ENCODE peak calls at places on chromosomes 2 and 18, in eight cellular contexts. B is IMR-90; Y is CD8-positive, alpha-beta memory T cell; E is heart left ventricle; A is astrocyte of the spinal cord; H is foreskin fibroblast; P is prostate gland; F is cardiac fibroblast. T is an unnamed sample.

GRCh38 chr2:62440281-62440946 is 65.6 kb downstream of the TMEM17 start:
- DNase-seq in B (no peak), A (no peak), E (no peak), F (no peak), H (no peak), P (no peak), Y (no peak), T (no peak)

GRCh38 chr18:3889121-3889520 is 439.1 kb downstream of the TGIF1 start:
- DNase-seq in H (no peak), P (no peak), E (no peak), Y (no peak), B (peak), A (no peak), F (peak), T (no peak)

GRCh38 chr18:44685296-44685695 is 4.6 kb downstream of the SETBP1 start:
- DNase-seq in A (no peak), B (no peak), E (no peak), F (no peak), Y (no peak), P (no peak), H (no peak), T (no peak)

GRCh38 chr2:176647325-176648155 is 378.3 kb downstream of the MTX2 start:
- DNase-seq in F (no peak), H (no peak), Y (no peak), A (no peak), E (no peak), B (no peak), P (no peak), T (no peak)

GRCh38 chr2:99481941-99482340 is 7.9 kb downstream of the REV1 start:
- DNase-seq in E (peak), B (no peak), Y (no peak), P (no peak), A (no peak), H (no peak), F (peak), T (no peak)

GRCh38 chr2:45895477-45895876 is 244.0 kb downstream of the PRKCE start:
- DNase-seq in A (peak), E (no peak), B (peak), H (peak), Y (no peak), F (peak), P (no peak), T (no peak)

GRCh38 chr2:170816499-170817246 is at the start of gene GAD1:
- DNase-seq in P (peak), A (peak), Y (peak), E (no peak), B (peak), F (peak), H (peak), T (peak)

GRCh38 chr2:1940660-1941059 is 196.3 kb upstream of the PXDN start:
- DNase-seq in Y (no peak), F (peak), A (peak), B (no peak), P (no peak), E (peak), H (no peak), T (no peak)

GRCh38 chr18:74353169-74353775 is 37.6 kb downstream of the C18orf63 start:
- DNase-seq in A (peak), H (peak), B (peak), E (peak), Y (peak), P (peak), F (peak), T (peak)

GRCh38 chr2:218051908-218052307 is 17.1 kb upstream of the RUFY4 start:
- DNase-seq in P (no peak), A (no peak), F (no peak), Y (no peak), H (no peak), E (no peak), B (no peak), T (no peak)

GRCh38 chr18:39345321-39345720 is 1779.7 kb upstream of the CELF4 start:
- DNase-seq in P (no peak), A (no peak), Y (no peak), B (no peak), E (no peak), F (no peak), H (peak), T (no peak)

GRCh38 chr2:73103018-73103542 is 9.7 kb downstream of the RAB11FIP5 start:
- DNase-seq in H (no peak), B (no peak), P (no peak), F (no peak), E (peak), Y (no peak), A (no peak), T (no peak)

GRCh38 chr2:127104881-127105655 is 1.9 kb downstream of the BIN1 start:
- DNase-seq in A (no peak), B (no peak), Y (no peak), F (no peak), P (no peak), E (peak), H (no peak), T (no peak)

GRCh38 chr2:12032421-12032820 is 286.0 kb downstream of the LPIN1 start:
- DNase-seq in B (no peak), Y (no peak), E (no peak), A (no peak), F (no peak), P (no peak), H (no peak), T (peak)

GRCh38 chr2:173996766-173997165 is 31.6 kb upstream of the SP3 start:
- DNase-seq in Y (no peak), B (no peak), A (no peak), F (no peak), P (no peak), E (no peak), H (no peak), T (no peak)

GRCh38 chr2:64276417-64277095 is 132.3 kb upstream of the PELI1 start:
- DNase-seq in E (no peak), B (no peak), H (no peak), Y (no peak), A (no peak), F (peak), P (no peak), T (no peak)

GRCh38 chr2:50395510-50396300 is 636.2 kb downstream of the NRXN1 start:
- DNase-seq in P (no peak), Y (no peak), H (no peak), E (no peak), B (no peak), F (no peak), A (no peak), T (no peak)

GRCh38 chr2:234967201-234967873 is 15.5 kb downstream of the SH3BP4 start:
- DNase-seq in Y (no peak), E (no peak), P (no peak), F (no peak), H (no peak), A (no peak), B (no peak), T (no peak)

GRCh38 chr2:37625156-37625555 is 46.3 kb downstream of the CDC42EP3 start:
- DNase-seq in F (peak), P (no peak), B (peak), A (peak), H (peak), E (no peak), Y (no peak), T (no peak)

GRCh38 chr2:240589850-240590525 is 3.5 kb downstream of the CAPN10 start:
- DNase-seq in E (peak), P (no peak), A (no peak), Y (peak), B (no peak), H (no peak), F (no peak), T (no peak)

GRCh38 chr2:24304098-24304497 is 56.2 kb downstream of the ITSN2 start:
- DNase-seq in E (peak), H (peak), A (peak), F (peak), P (peak), B (peak), Y (no peak), T (no peak)

GRCh38 chr2:182784777-182785176 is 68.7 kb downstream of the DNAJC10 start:
- DNase-seq in E (no peak), Y (no peak), B (peak), A (peak), H (no peak), P (no peak), F (peak), T (no peak)

GRCh38 chr2:236887519-236887918 is 198.2 kb upstream of the COPS8 start:
- DNase-seq in E (peak), B (peak), H (no peak), P (peak), Y (no peak), A (peak), F (peak), T (no peak)

GRCh38 chr2:230346921-230347533 is 20.0 kb downstream of the SP140L start:
- DNase-seq in H (no peak), P (peak), F (peak), B (peak), E (no peak), A (no peak), Y (no peak), T (no peak)

GRCh38 chr2:186737737-186738508 is 44.1 kb downstream of the FAM171B start:
- DNase-seq in E (no peak), P (no peak), A (no peak), F (no peak), Y (no peak), B (no peak), H (no peak), T (no peak)

GRCh38 chr18:9535430-9535972 is 60.2 kb downstream of the RALBP1 start:
- DNase-seq in B (peak), E (no peak), F (peak), H (peak), P (no peak), A (peak), Y (no peak), T (no peak)

GRCh38 chr18:56869189-56869777 is 218.1 kb downstream of the WDR7 start:
- DNase-seq in B (peak), E (no peak), P (no peak), H (peak), F (peak), Y (no peak), A (peak), T (peak)

GRCh38 chr2:151671198-151671597 is 63.1 kb downstream of the NEB start:
- DNase-seq in H (no peak), E (no peak), F (no peak), A (no peak), Y (no peak), P (no peak), B (no peak), T (no peak)

GRCh38 chr2:180159921-180160320 is 152.8 kb upstream of the CWC22 start:
- DNase-seq in H (no peak), F (no peak), P (no peak), A (no peak), Y (no peak), E (no peak), B (no peak), T (no peak)

GRCh38 chr2:231241755-231242507 is 43.5 kb downstream of the ARMC9 start:
- DNase-seq in B (no peak), P (no peak), Y (no peak), F (peak), H (peak), E (no peak), A (no peak), T (no peak)

GRCh38 chr2:127413782-127414743 is 4.2 kb upstream of the PROC start:
- DNase-seq in E (no peak), Y (no peak), H (peak), B (peak), P (no peak), A (peak), F (peak), T (no peak)

DNA sequence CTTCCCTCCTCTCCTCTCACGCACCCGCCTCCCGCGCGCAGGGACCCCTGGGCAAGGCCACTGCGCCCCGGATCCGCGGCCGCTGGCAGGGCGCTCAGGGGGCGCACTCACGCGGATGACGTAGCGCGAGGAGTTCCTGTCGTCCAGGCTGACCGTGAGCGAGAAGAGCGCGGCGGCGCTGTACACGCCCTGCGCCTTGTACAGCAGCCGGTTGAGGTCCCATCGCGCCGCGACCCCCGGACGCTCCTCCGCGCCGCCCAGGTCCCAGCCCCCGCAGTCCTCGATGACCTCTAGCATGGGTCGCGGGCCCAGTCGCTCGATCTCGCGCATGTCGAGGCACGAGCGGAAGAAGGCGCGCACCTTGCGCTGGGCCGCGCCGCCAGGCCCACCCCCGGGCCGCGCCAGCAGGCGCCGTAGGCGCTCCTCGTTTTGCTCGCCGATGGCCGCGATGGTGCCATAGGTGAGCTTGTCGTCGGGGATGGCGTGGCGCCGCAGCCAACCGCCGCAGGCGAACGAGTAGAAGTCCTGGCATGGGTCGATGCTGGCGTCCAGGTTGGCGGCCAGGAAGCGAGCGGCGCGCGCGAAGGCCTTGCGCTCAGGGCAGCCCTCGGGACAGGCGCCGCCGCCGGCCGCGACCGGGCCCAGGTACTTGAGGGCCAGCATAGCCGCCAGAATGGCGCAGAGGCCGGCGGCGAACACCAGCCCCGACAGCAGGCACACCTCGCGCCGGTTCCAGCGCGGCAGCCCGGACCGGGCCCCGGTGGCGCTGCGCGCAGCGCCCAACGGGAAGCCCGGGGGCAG is 1.7 kb downstream of the ECEL1 start:
- DNase-seq in H (no peak), A (no peak), B (no peak), P (no peak), F (no peak), E (no peak), Y (peak), T (no peak)
- H3K4me3 ChIP-seq in H (no peak), A (no peak), B (no peak), P (no peak), F (no peak), E (no peak), Y (no peak), T (no peak)

GRCh38 chr18:11149441-11150270 is at the start of gene PIEZO2:
- DNase-seq in F (peak), H (no peak), Y (no peak), E (peak), B (peak), P (peak), A (peak), T (peak)
- H3K4me3 ChIP-seq in F (peak), H (peak), Y (no peak), E (peak), B (peak), P (peak), A (peak), T (peak)

GRCh38 chr2:128416366-128416765 is 97.7 kb upstream of the HS6ST1 start:
- DNase-seq in E (no peak), F (no peak), B (no peak), P (no peak), Y (no peak), H (no peak), A (no peak), T (no peak)
- H3K4me3 ChIP-seq in E (no peak), F (no peak), B (no peak), P (no peak), Y (no peak), H (no peak), A (no peak), T (no peak)

GRCh38 chr2:74512744-74513604 is 1.3 kb upstream of the TLX2 start:
- DNase-seq in H (no peak), A (no peak), Y (no peak), B (no peak), E (peak), P (no peak), F (no peak), T (no peak)

GRCh38 chr2:74516070-74516633 is 1.9 kb downstream of the TLX2 start:
- DNase-seq in A (no peak), E (peak), P (no peak), Y (peak), H (peak), B (peak), F (peak), T (peak)

GRCh38 chr2:74514368-74515270 is at the start of gene TLX2:
- DNase-seq in A (no peak), Y (no peak), E (peak), H (no peak), B (no peak), P (no peak), F (no peak), T (no peak)

GRCh38 chr2:74515271-74516069 is 1.2 kb downstream of the TLX2 start:
- DNase-seq in E (no peak), F (no peak), P (no peak), Y (no peak), H (no peak), B (no peak), A (no peak), T (no peak)

DNA sequence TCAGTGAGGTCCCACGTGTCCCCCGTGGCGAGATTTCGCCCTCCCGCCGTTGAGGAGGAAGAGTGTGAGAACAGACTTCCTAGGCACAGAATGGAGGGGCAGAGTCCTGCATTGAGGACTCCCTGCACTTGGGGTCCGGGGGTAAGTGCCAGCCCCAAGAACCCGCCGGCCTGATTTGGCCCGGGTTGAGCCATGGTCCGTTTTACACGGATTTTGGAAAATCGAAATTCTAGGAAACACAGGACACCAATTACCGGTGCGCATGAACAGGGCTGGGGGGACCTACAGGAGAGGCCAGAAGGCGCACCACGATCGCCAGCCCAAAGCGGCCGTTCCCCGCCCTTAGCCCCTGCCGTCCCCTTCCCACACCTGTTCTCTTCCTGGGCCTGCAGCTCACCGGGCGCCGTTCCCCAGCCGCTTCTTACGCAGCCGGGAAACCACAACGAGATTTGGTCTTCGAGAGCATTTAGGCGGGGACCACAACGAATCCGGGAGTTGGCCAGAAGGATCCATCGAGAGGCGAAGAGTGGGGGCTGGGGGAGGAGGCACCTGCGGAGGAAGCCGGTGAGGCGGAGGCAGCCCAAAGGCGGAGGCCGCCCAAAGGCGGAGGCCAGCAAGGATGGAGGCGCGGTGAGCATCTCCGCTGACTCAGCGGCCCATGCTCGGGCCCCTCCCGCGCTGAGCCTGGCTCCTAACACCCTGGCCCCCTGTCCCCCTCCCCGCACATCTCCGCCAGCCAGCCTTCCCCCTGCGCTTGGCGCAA is 464 bp upstream of the TLX2 start:
- DNase-seq in Y (no peak), P (no peak), B (no peak), F (no peak), E (peak), H (no peak), A (no peak), T (no peak)
- H3K4me3 ChIP-seq in Y (no peak), P (no peak), B (no peak), F (no peak), E (no peak), H (no peak), A (no peak), T (no peak)

GRCh38 chr18:27064673-27065072 is 120.4 kb downstream of the CHST9 start:
- DNase-seq in B (no peak), Y (no peak), F (no peak), E (no peak), H (no peak), A (no peak), P (no peak), T (no peak)

GRCh38 chr18:27061488-27062095 is 123.5 kb downstream of the CHST9 start:
- DNase-seq in Y (no peak), B (no peak), P (no peak), H (no peak), F (no peak), A (no peak), E (no peak), T (no peak)

GRCh38 chr18:27057459-27058302 is 127.4 kb downstream of the CHST9 start:
- DNase-seq in E (peak), A (no peak), H (no peak), B (no peak), F (no peak), P (peak), Y (no peak), T (no peak)

GRCh38 chr18:27062802-27063201 is 122.3 kb downstream of the CHST9 start:
- DNase-seq in A (no peak), F (no peak), B (no peak), E (no peak), H (no peak), Y (no peak), P (no peak), T (no peak)
- H3K4me3 ChIP-seq in A (no peak), F (no peak), B (no peak), E (no peak), H (no peak), Y (no peak), P (no peak), T (no peak)

GRCh38 chr2:233408366-233409285 is 54.3 kb downstream of the DGKD start:
- DNase-seq in P (no peak), F (no peak), Y (no peak), H (no peak), E (no peak), B (no peak), A (no peak), T (no peak)

GRCh38 chr2:233411162-233411561 is 56.9 kb downstream of the DGKD start:
- DNase-seq in B (no peak), P (no peak), Y (no peak), A (no peak), E (no peak), F (no peak), H (no peak), T (no peak)

GRCh38 chr2:233410191-233410760 is 56.0 kb downstream of the DGKD start:
- DNase-seq in H (no peak), A (no peak), P (no peak), B (no peak), E (no peak), Y (no peak), F (no peak), T (no peak)

GRCh38 chr2:233406865-233407264 is 52.6 kb downstream of the DGKD start:
- DNase-seq in Y (no peak), E (no peak), H (no peak), B (no peak), A (no peak), P (no peak), F (no peak), T (no peak)

GRCh38 chr2:233409286-233409991 is 55.1 kb downstream of the DGKD start:
- DNase-seq in H (no peak), Y (peak), B (no peak), P (no peak), A (no peak), E (no peak), F (no peak), T (no peak)
- H3K4me3 ChIP-seq in H (no peak), Y (peak), B (no peak), P (no peak), A (no peak), E (no peak), F (no peak), T (no peak)